ENCODE peak calls at places on chromosome 17, in six cellular contexts. B is GM23248, D is lung, P is adipocyte, E is H1, L is heart right ventricle. J is an unnamed sample.

GRCh38 chr17:67759355-67760171 is 41.8 kb downstream of the NOL11 start:
- DNase-seq in P (peak; percentile 55), L (peak; percentile 46), D (peak; percentile 29), B (peak; percentile 8), E (no peak), J (no peak)

GRCh38 chr17:77391668-77392375 is 251.1 kb downstream of the SEC14L1 start:
- DNase-seq in P (peak; percentile 97), L (no peak), B (peak; percentile 98), E (peak; percentile 31), D (no peak), J (peak; percentile 65)

GRCh38 chr17:58513391-58513912 is 986 bp downstream of the MTMR4 start:
- DNase-seq in P (no peak), L (no peak), E (no peak), B (no peak), D (no peak), J (no peak)

GRCh38 chr17:66492080-66492479 is 189.7 kb downstream of the PRKCA start:
- DNase-seq in P (no peak), B (no peak), E (no peak), D (no peak), L (no peak), J (no peak)

GRCh38 chr17:59757881-59758385 is 50.5 kb downstream of the VMP1 start:
- DNase-seq in E (no peak), L (no peak), D (no peak), B (no peak), P (no peak), J (no peak)

GRCh38 chr17:55693244-55694216 is 29.1 kb downstream of the TMEM100 start:
- DNase-seq in P (peak; percentile 55), D (no peak), B (peak; percentile 67), L (no peak), E (no peak), J (peak; percentile 43)

GRCh38 chr17:67442787-67443624 is 65.9 kb downstream of the PITPNC1 start:
- DNase-seq in L (no peak), E (no peak), P (no peak), D (no peak), B (no peak), J (no peak)

GRCh38 chr17:19002191-19002590 is 2.4 kb downstream of the FAM83G start:
- DNase-seq in B (peak; percentile 49), D (no peak), P (no peak), L (no peak), E (no peak), J (no peak)

GRCh38 chr17:8338806-8339205 is 834 bp upstream of the ODF4 start:
- DNase-seq in E (no peak), L (no peak), B (no peak), D (no peak), P (no peak), J (no peak)

GRCh38 chr17:12492450-12492849 is 173.2 kb upstream of the MYOCD start:
- DNase-seq in P (peak; percentile 8), D (no peak), B (no peak), L (no peak), E (no peak), J (no peak)

GRCh38 chr17:59347975-59348391 is 16.5 kb downstream of the YPEL2 start:
- DNase-seq in B (no peak), E (no peak), L (no peak), D (no peak), P (no peak), J (no peak)

GRCh38 chr17:63454915-63455314 is 8.8 kb upstream of the CYB561 start:
- DNase-seq in D (no peak), L (no peak), P (no peak), E (no peak), B (no peak), J (no peak)

GRCh38 chr17:16352838-16353701 is at the start of gene CENPV:
- DNase-seq in D (peak; percentile 40), E (peak; percentile 54), P (peak; percentile 77), L (no peak), B (peak; percentile 70), J (peak; percentile 56)

GRCh38 chr17:46739982-46740381 is 78.5 kb downstream of the WNT3 start:
- DNase-seq in L (no peak), E (no peak), D (no peak), P (peak; percentile 55), B (no peak), J (no peak)

GRCh38 chr17:16443390-16444257 is 28.3 kb downstream of the TRPV2 start:
- DNase-seq in E (no peak), B (no peak), P (no peak), D (no peak), L (no peak), J (no peak)

GRCh38 chr17:28144019-28144418 is 101.5 kb downstream of the NLK start:
- DNase-seq in E (no peak), B (no peak), L (no peak), P (no peak), D (no peak), J (no peak)

GRCh38 chr17:78965369-78965982 is 14.2 kb downstream of the LGALS3BP start:
- DNase-seq in L (no peak), E (no peak), B (no peak), P (no peak), D (no peak), J (no peak)

GRCh38 chr17:81239714-81240555 is 817 bp downstream of the NDUFAF8 start:
- DNase-seq in P (peak; percentile 37), B (peak; percentile 68), E (no peak), L (no peak), D (no peak), J (no peak)

GRCh38 chr17:37838276-37838675 is 85.9 kb upstream of the TBC1D3K start:
- DNase-seq in B (no peak), E (no peak), P (no peak), L (no peak), D (no peak), J (no peak)

GRCh38 chr17:79810138-79811027 is 13.5 kb upstream of the CBX8 start:
- DNase-seq in P (peak; percentile 79), L (peak; percentile 60), D (no peak), E (no peak), B (peak; percentile 86), J (peak; percentile 86)

GRCh38 chr17:67378444-67379250 is 1.6 kb downstream of the PITPNC1 start:
- DNase-seq in P (peak; percentile 93), L (peak; percentile 72), B (peak; percentile 87), D (peak; percentile 71), E (no peak), J (peak; percentile 72)

GRCh38 chr17:81659038-81659437 is 2.7 kb upstream of the PDE6G start:
- DNase-seq in E (no peak), B (no peak), D (no peak), P (no peak), L (no peak), J (no peak)

GRCh38 chr17:21374455-21375161 is 1.5 kb upstream of the KCNJ12 start:
- DNase-seq in B (no peak), E (no peak), P (no peak), D (no peak), L (no peak), J (no peak)

GRCh38 chr17:82157046-82158035 is 55.3 kb downstream of the CCDC57 start:
- DNase-seq in L (no peak), E (no peak), B (no peak), D (no peak), P (no peak), J (no peak)

GRCh38 chr17:36149296-36149820 is 27.1 kb downstream of the TBC1D3B start:
- DNase-seq in E (no peak), L (no peak), P (peak; percentile 54), B (peak; percentile 71), D (no peak), J (no peak)

GRCh38 chr17:41544497-41544896 is 16.4 kb upstream of the KRT19 start:
- DNase-seq in L (no peak), E (no peak), D (no peak), B (no peak), P (no peak), J (peak; percentile 74)

GRCh38 chr17:63611354-63611753 is 10.7 kb downstream of the TACO1 start:
- DNase-seq in B (no peak), P (no peak), E (no peak), D (no peak), L (no peak), J (no peak)

GRCh38 chr17:4573682-4574081 is 10.6 kb upstream of the SMTNL2 start:
- DNase-seq in P (no peak), L (peak; percentile 61), D (no peak), B (peak; percentile 38), E (no peak), J (no peak)

DNA sequence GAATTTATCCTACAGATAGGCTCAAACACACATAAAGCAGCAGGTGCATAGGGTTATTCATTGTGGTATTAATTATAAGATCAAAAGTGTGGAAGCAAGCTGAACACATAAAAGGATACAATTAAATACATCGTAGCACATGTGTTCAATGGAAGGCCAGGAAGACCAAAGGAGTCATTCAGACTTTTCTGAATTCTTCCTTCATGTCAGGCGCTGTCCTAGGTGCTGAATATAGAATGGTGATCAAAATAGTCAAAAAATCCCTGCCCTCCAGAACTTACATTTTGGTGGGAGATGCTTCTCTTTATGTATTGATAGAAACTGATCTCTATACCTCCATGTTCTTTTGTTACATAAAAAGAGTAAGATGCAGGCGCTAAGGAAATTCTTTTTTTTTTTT is 439.0 kb upstream of the ASIC2 start:
- DNase-seq in E (no peak), D (no peak), L (no peak), P (peak; percentile 14), B (peak; percentile 33), J (no peak)
- H3K4me1 ChIP-seq in E (no peaks in the 10 kb centered on the region), D (no peaks in the 10 kb centered on the region), L (no peaks in the 10 kb centered on the region), P (no peaks in the 10 kb centered on the region), B (no peaks in the 10 kb centered on the region), J (no peaks in the 10 kb centered on the region)

DNA sequence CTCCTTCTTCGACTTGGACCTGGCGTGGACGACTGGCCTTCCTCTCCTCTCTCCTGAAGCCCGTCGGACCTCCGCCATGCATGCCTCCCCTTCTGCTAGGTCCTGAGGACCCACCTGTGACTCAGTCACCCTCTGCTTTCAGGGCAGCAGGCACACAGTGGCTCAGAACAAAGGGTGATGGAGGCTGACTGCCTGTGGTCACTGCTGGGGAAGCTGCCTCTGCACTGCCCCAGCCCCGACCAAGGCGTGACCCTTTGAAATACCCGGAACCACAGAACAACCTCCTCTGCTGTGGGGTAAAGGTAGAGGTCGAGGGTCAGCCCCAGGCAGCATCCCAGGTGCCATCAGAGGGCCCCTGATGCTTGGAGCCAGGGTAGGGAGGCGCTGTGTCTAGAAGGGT is 12.4 kb upstream of the SLC4A1 start:
- DNase-seq in L (no peak), P (no peak), B (no peak), D (no peak), E (no peak), J (no peak)
- H3K4me3 ChIP-seq in L (no peak overlapping the region), P (no peak overlapping the region), B (no peak overlapping the region), D (no peak overlapping the region), E (no peak overlapping the region), J (no peak overlapping the region)

GRCh38 chr17:38903404-38903803 is 22.0 kb upstream of the LASP1NB start:
- DNase-seq in E (no peak), L (no peak), P (no peak), B (no peak), D (no peak), J (no peak)
- H3K4me1 ChIP-seq in E (no peaks in the 10 kb centered on the region), L (peaks cover 88% of the 10 kb centered on the region), P (peaks cover 72% of the 10 kb centered on the region), B (peaks cover 22% of the 10 kb centered on the region), D (no peaks in the 10 kb centered on the region), J (peaks cover 12% of the 10 kb centered on the region)

DNA sequence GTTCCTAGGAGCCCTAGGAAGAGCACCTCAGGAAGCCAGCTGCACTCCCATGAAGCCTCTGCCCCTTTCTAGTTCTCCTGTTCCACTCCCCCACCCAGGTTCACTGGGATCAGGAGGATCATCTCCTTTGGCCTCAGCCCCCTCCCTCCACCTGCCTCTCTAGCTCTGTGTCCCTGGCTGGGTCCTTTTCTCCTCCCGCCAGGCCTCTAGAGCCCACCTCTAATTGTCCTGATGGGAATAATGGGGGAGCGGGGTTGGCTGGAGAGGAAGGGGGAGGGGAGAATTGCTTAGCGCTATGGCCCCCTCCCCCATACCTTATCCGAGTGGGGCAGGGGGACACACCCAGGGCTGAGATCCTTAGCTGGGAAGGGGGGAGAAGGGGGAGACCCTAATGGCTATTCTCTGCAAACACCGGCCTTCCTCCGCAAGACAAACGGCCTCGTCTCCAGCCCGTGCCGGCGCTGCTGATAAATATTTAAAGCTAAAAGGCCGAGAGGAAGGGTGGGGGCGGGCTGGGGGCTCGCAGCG is 999 bp downstream of the HOXB7 start:
- DNase-seq in P (no peak), B (no peak), L (no peak), E (no peak), D (no peak), J (no peak)
- H3K4me3 ChIP-seq in P (peak overlapping the region; percentile 86), B (peak overlapping the region; percentile 77), L (peak overlapping the region; percentile 23), E (peak overlapping the region; percentile 46), D (peak overlapping the region; percentile 43), J (peak overlapping the region; percentile 57)